ENCODE peak calls at places on chromosomes 13 and 19, in eight cellular contexts. S is upper lobe of right lung; P is transverse colon; M is left lung; H is CD4-positive, CD25-positive, alpha-beta regulatory T cell; Q is H9; N is BE2C; Z is Caco-2. G is an unnamed sample. For H3K4me1, the result is how much of the 10 kb centered on the place peaks cover.

GRCh38 chr19:54455786-54456422 is 6.9 kb downstream of the LENG8 start:
- DNase-seq in S (no peak), P (no peak), M (no peak), H (no peak), Q (no peak), N (no peak), Z (no peak), G (no peak)

GRCh38 chr13:31067416-31068118 is 94.1 kb downstream of the HSPH1 start:
- DNase-seq in S (no peak), P (no peak), M (no peak), H (no peak), Q (no peak), N (no peak), Z (no peak), G (no peak)

GRCh38 chr13:26220575-26220974 is 1.5 kb downstream of the RNF6 start:
- DNase-seq in S (no peak), P (no peak), M (no peak), H (no peak), Q (no peak), N (no peak), Z (no peak), G (no peak)

GRCh38 chr19:30691767-30692516 is 319.8 kb downstream of the ZNF536 start:
- DNase-seq in S (no peak), P (no peak), M (no peak), H (no peak), Q (no peak), N (no peak), Z (no peak), G (no peak)

GRCh38 chr19:15331419-15332310 is 674 bp downstream of the BRD4 start:
- DNase-seq in S (peak), P (peak), M (peak), H (peak), Q (peak), N (peak), Z (peak), G (peak)

GRCh38 chr19:8017808-8018207 is 12.4 kb upstream of the ELAVL1 start:
- DNase-seq in S (no peak), P (peak), M (no peak), H (peak), Q (no peak), N (no peak), Z (no peak), G (peak)

GRCh38 chr13:54627973-54628372 is 1599.4 kb downstream of the OLFM4 start:
- DNase-seq in S (no peak), P (no peak), M (no peak), H (no peak), Q (no peak), N (no peak), Z (no peak), G (no peak)

GRCh38 chr13:47135800-47136658 is 239.2 kb upstream of the HTR2A start:
- DNase-seq in S (no peak), P (no peak), M (no peak), H (no peak), Q (no peak), N (no peak), Z (no peak), G (no peak)

GRCh38 chr19:6481541-6482342 is at the start of gene DENND1C:
- DNase-seq in S (no peak), P (peak), M (peak), H (peak), Q (peak), N (peak), Z (no peak), G (peak)

GRCh38 chr19:3346677-3347353 is 19.6 kb upstream of the NFIC start:
- DNase-seq in S (peak), P (peak), M (no peak), H (no peak), Q (no peak), N (no peak), Z (no peak), G (peak)

GRCh38 chr13:103525530-103525929 is 459.3 kb upstream of the SLC10A2 start:
- DNase-seq in S (no peak), P (no peak), M (no peak), H (no peak), Q (no peak), N (no peak), Z (no peak), G (no peak)

GRCh38 chr13:35388979-35389378 is 87.5 kb downstream of the MAB21L1 start:
- DNase-seq in S (no peak), P (no peak), M (no peak), H (no peak), Q (no peak), N (peak), Z (no peak), G (no peak)

GRCh38 chr13:97932006-97932405 is 21.5 kb upstream of the IPO5 start:
- DNase-seq in S (no peak), P (no peak), M (no peak), H (no peak), Q (no peak), N (no peak), Z (no peak), G (no peak)

GRCh38 chr13:48656621-48657020 is 2.9 kb downstream of the CYSLTR2 start:
- DNase-seq in S (no peak), P (no peak), M (no peak), H (no peak), Q (no peak), N (peak), Z (no peak), G (no peak)

GRCh38 chr13:102399791-102400618 is 1.8 kb downstream of the FGF14 start:
- DNase-seq in S (peak), P (peak), M (no peak), H (no peak), Q (peak), N (peak), Z (no peak), G (peak)

GRCh38 chr19:14091885-14092462 is 1.4 kb upstream of the SAMD1 start:
- DNase-seq in S (no peak), P (no peak), M (no peak), H (no peak), Q (no peak), N (no peak), Z (no peak), G (peak)

GRCh38 chr19:56748443-56748842 is 76.9 kb upstream of the ZNF835 start:
- DNase-seq in S (no peak), P (no peak), M (no peak), H (no peak), Q (no peak), N (no peak), Z (no peak), G (no peak)

GRCh38 chr19:57075125-57075524 is 44.7 kb upstream of the USP29 start:
- DNase-seq in S (no peak), P (no peak), M (no peak), H (no peak), Q (no peak), N (no peak), Z (no peak), G (no peak)

GRCh38 chr19:56821675-56822074 is 18.9 kb downstream of the PEG3 start:
- DNase-seq in S (no peak), P (no peak), M (no peak), H (no peak), Q (no peak), N (no peak), Z (no peak), G (no peak)

GRCh38 chr13:108961542-108962125 is 332.2 kb downstream of the MYO16 start:
- DNase-seq in S (no peak), P (no peak), M (no peak), H (no peak), Q (no peak), N (no peak), Z (no peak), G (no peak)

GRCh38 chr13:22926176-22927007 is 254.4 kb upstream of the SGCG start:
- DNase-seq in S (peak), P (peak), M (peak), H (no peak), Q (peak), N (no peak), Z (no peak), G (peak)

GRCh38 chr13:100532090-100532766 is 56.4 kb downstream of the GGACT start:
- DNase-seq in S (no peak), P (no peak), M (no peak), H (no peak), Q (peak), N (no peak), Z (no peak), G (peak)

GRCh38 chr13:73835138-73835721 is 299.0 kb downstream of the KLF12 start:
- DNase-seq in S (no peak), P (no peak), M (no peak), H (no peak), Q (no peak), N (no peak), Z (no peak), G (no peak)

GRCh38 chr13:94110011-94110410 is 369.5 kb downstream of the DCT start:
- DNase-seq in S (no peak), P (no peak), M (no peak), H (no peak), Q (no peak), N (no peak), Z (no peak), G (no peak)

GRCh38 chr13:24304620-24305019 is 4.8 kb upstream of the C1QTNF9 start:
- DNase-seq in S (no peak), P (no peak), M (no peak), H (no peak), Q (no peak), N (no peak), Z (no peak), G (no peak)

GRCh38 chr13:100491164-100491847 is 97.3 kb downstream of the GGACT start:
- DNase-seq in S (no peak), P (no peak), M (no peak), H (no peak), Q (no peak), N (no peak), Z (no peak), G (no peak)

GRCh38 chr13:92842145-92842544 is 384.5 kb upstream of the GPC6 start:
- DNase-seq in S (no peak), P (no peak), M (no peak), H (no peak), Q (no peak), N (no peak), Z (no peak), G (no peak)

GRCh38 chr19:51689751-51690358 is 3.3 kb upstream of the SPACA6 start:
- DNase-seq in S (no peak), P (peak), M (peak), H (no peak), Q (peak), N (peak), Z (peak), G (peak)

GRCh38 chr13:94329754-94330551 is 149.5 kb downstream of the DCT start:
- DNase-seq in S (no peak), P (no peak), M (no peak), H (no peak), Q (no peak), N (no peak), Z (no peak), G (no peak)

GRCh38 chr19:57934820-57935665 is at the start of gene ZNF418:
- DNase-seq in S (peak), P (peak), M (peak), H (peak), Q (peak), N (peak), Z (no peak), G (peak)

GRCh38 chr13:75762066-75762937 is 126.2 kb downstream of the LMO7 start:
- DNase-seq in S (no peak), P (no peak), M (no peak), H (peak), Q (no peak), N (no peak), Z (no peak), G (no peak)

GRCh38 chr19:6459356-6460098 is at the start of gene SLC25A23:
- DNase-seq in S (peak), P (peak), M (peak), H (peak), Q (peak), N (peak), Z (peak), G (peak)

GRCh38 chr19:21559444-21559843 is 54.0 kb downstream of the ZNF429 start:
- DNase-seq in S (no peak), P (peak), M (no peak), H (no peak), Q (no peak), N (no peak), Z (no peak), G (no peak)

GRCh38 chr19:5228490-5228889 is 112.1 kb downstream of the PTPRS start:
- DNase-seq in S (no peak), P (no peak), M (no peak), H (no peak), Q (no peak), N (no peak), Z (no peak), G (no peak)

GRCh38 chr13:67228031-67228430 is 2.1 kb downstream of the PCDH9 start:
- DNase-seq in S (no peak), P (no peak), M (no peak), H (no peak), Q (no peak), N (no peak), Z (no peak), G (no peak)
- H3K4me1 ChIP-seq in S (under half), P (under half), M (under half), H (under half), Q (under half), N (under half), Z (under half), G (under half)

GRCh38 chr19:1258707-1259205 is 10.4 kb downstream of the MIDN start:
- DNase-seq in S (no peak), P (no peak), M (no peak), H (no peak), Q (no peak), N (no peak), Z (no peak), G (no peak)
- H3K4me1 ChIP-seq in S (half or more), P (half or more), M (half or more), H (half or more), Q (under half), N (under half), Z (half or more), G (under half)

GRCh38 chr19:42179501-42179817 is 38.0 kb downstream of the DEDD2 start:
- DNase-seq in S (no peak), P (no peak), M (no peak), H (no peak), Q (no peak), N (no peak), Z (no peak), G (no peak)
- H3K4me1 ChIP-seq in S (under half), P (under half), M (under half), H (under half), Q (under half), N (under half), Z (under half), G (under half)

GRCh38 chr13:32733685-32734084 is 147.4 kb downstream of the PDS5B start:
- DNase-seq in S (no peak), P (no peak), M (no peak), H (no peak), Q (no peak), N (no peak), Z (no peak), G (no peak)
- H3K4me1 ChIP-seq in S (under half), P (under half), M (under half), H (under half), Q (under half), N (under half), Z (under half), G (under half)

GRCh38 chr19:10223488-10224213 is 7.5 kb downstream of the S1PR2 start:
- DNase-seq in S (no peak), P (no peak), M (no peak), H (no peak), Q (no peak), N (no peak), Z (no peak), G (no peak)

GRCh38 chr19:10224337-10224736 is 6.8 kb downstream of the S1PR2 start:
- DNase-seq in S (no peak), P (no peak), M (no peak), H (no peak), Q (no peak), N (no peak), Z (no peak), G (no peak)

GRCh38 chr19:10219678-10220077 is 11.5 kb downstream of the S1PR2 start:
- DNase-seq in S (no peak), P (no peak), M (no peak), H (peak), Q (peak), N (no peak), Z (peak), G (peak)

GRCh38 chr19:10220695-10221094 is 10.4 kb downstream of the S1PR2 start:
- DNase-seq in S (no peak), P (no peak), M (no peak), H (no peak), Q (no peak), N (no peak), Z (no peak), G (no peak)

DNA sequence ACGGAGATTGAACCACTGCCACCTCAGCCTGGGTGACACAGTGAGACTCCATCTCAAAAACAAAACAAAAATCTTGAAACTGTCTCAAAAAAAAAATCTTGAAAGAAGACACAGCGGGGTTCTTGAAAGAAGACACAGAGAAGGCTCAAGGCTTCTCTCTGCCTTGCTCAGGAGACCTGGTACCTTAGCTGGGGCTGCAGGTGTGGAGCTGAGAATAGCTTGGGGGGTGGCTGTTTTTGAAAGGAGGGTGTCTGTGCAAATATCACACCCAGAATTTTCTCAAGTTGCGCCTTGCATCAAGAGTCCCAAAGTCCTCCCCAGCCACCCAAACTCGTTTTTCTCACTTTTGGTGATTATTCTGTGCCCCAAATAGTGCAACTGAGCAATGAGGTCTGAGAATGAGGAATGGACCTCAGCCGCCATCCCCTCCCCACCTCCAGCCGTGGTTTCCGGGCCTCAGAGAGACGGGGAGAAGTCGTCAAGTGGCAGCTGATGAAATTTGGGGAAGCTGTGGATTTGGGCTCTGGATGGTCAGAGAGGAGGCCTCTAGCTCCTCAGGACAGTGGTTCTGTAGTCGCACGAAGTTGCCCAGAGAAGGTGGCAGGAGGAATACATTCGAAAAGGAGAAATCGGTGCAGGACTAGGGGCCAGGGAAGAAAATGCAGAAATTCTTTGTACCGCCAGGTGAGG is 8.8 kb downstream of the S1PR2 start:
- DNase-seq in S (no peak), P (no peak), M (no peak), H (no peak), Q (no peak), N (no peak), Z (no peak), G (no peak)
- H3K4me1 ChIP-seq in S (under half), P (under half), M (under half), H (under half), Q (under half), N (under half), Z (under half), G (under half)

GRCh38 chr19:38698225-38699026 is 45.8 kb downstream of the CAPN12 start:
- DNase-seq in S (no peak), P (no peak), M (no peak), H (no peak), Q (no peak), N (no peak), Z (no peak), G (no peak)
- H3K4me1 ChIP-seq in S (half or more), P (half or more), M (half or more), H (half or more), Q (under half), N (under half), Z (half or more), G (under half)

DNA sequence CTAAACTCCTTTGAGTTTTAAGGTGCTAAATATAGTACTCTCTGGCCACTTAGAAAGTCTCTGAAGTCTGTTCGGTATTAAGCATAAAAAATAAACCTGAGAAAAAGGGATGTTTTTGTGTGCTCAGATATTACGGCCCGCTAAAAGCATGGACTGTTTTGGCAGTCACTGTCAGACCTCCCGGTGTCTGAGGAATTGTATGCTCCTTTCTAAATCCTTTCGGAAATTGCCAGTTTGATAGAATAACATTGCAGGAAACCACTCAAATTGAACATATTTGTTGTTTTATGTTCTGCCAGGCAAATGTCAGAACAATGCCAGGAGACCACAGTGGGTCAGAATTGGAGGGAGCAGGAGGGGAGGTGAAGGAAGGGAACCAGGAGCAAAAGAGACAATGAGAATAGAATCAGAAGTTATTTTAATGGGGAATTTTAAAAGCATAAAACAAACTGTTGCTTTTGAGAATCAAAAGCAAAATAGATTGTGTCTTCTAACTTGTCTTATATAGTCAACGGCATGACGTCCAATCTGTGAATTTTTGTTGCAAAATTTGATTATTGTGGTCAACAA is 257.3 kb downstream of the SPRY2 start:
- DNase-seq in S (no peak), P (no peak), M (no peak), H (no peak), Q (no peak), N (no peak), Z (no peak), G (no peak)
- H3K4me1 ChIP-seq in S (under half), P (under half), M (under half), H (under half), Q (under half), N (under half), Z (under half), G (under half)